ENCODE peak calls at places on chromosomes 11 and 22, in eight cellular contexts. P, D, B, L, K, U, N and R are unnamed samples.

GRCh38 chr11:2290351-2290841 is 11.3 kb downstream of the C11orf21 start:
- DNase-seq in P (no peak), D (no peak), B (no peak), L (no peak), K (no peak), U (no peak), N (no peak), R (no peak)

GRCh38 chr11:75668508-75669297 is at the start of gene MAP6:
- DNase-seq in P (no peak), D (peak), B (no peak), L (peak), K (peak), U (peak), N (no peak), R (peak)

GRCh38 chr11:1622076-1622475 is at the start of gene KRTAP5-4:
- DNase-seq in P (no peak), D (no peak), B (no peak), L (no peak), K (no peak), U (no peak), N (no peak), R (no peak)

GRCh38 chr11:47257518-47258316 is at the start of gene NR1H3:
- DNase-seq in P (peak), D (no peak), B (no peak), L (peak), K (no peak), U (peak), N (no peak), R (no peak)

GRCh38 chr11:91730071-91730470 is 494.5 kb upstream of the FAT3 start:
- DNase-seq in P (no peak), D (no peak), B (no peak), L (no peak), K (no peak), U (no peak), N (no peak), R (no peak)

GRCh38 chr22:44522526-44523170 is 24.6 kb upstream of the RTL6 start:
- DNase-seq in P (no peak), D (no peak), B (no peak), L (no peak), K (no peak), U (no peak), N (no peak), R (no peak)

GRCh38 chr11:35227551-35228341 is 88.8 kb downstream of the CD44 start:
- DNase-seq in P (no peak), D (no peak), B (peak), L (peak), K (no peak), U (no peak), N (no peak), R (no peak)

GRCh38 chr11:131899954-131900580 is 529.7 kb downstream of the NTM start:
- DNase-seq in P (no peak), D (no peak), B (no peak), L (no peak), K (no peak), U (peak), N (no peak), R (no peak)

GRCh38 chr11:75193271-75193670 is 42.4 kb downstream of the SLCO2B1 start:
- DNase-seq in P (no peak), D (no peak), B (no peak), L (no peak), K (no peak), U (no peak), N (no peak), R (no peak)

GRCh38 chr11:127381247-127381646 is 380.7 kb upstream of the KIRREL3 start:
- DNase-seq in P (no peak), D (no peak), B (no peak), L (no peak), K (no peak), U (no peak), N (no peak), R (no peak)

GRCh38 chr11:34600339-34601084 is 20.4 kb upstream of the EHF start:
- DNase-seq in P (no peak), D (no peak), B (no peak), L (peak), K (no peak), U (peak), N (no peak), R (no peak)

GRCh38 chr11:129346916-129347315 is 28.7 kb upstream of the BARX2 start:
- DNase-seq in P (no peak), D (no peak), B (no peak), L (peak), K (no peak), U (peak), N (no peak), R (no peak)

GRCh38 chr11:69368119-69368880 is 74.3 kb downstream of the MYEOV start:
- DNase-seq in P (no peak), D (no peak), B (no peak), L (no peak), K (no peak), U (no peak), N (no peak), R (no peak)

GRCh38 chr22:41596776-41597634 is 7.4 kb upstream of the PMM1 start:
- DNase-seq in P (no peak), D (no peak), B (no peak), L (peak), K (peak), U (peak), N (no peak), R (no peak)

GRCh38 chr22:20450551-20450906 is 12.9 kb upstream of the SCARF2 start:
- DNase-seq in P (no peak), D (no peak), B (no peak), L (no peak), K (no peak), U (no peak), N (no peak), R (no peak)

GRCh38 chr22:39994566-39995345 is at the start of gene FAM83F:
- DNase-seq in P (no peak), D (peak), B (no peak), L (no peak), K (no peak), U (no peak), N (no peak), R (no peak)

GRCh38 chr11:112280268-112281126 is 19.8 kb upstream of the PLET1 start:
- DNase-seq in P (peak), D (peak), B (peak), L (peak), K (peak), U (peak), N (peak), R (peak)

GRCh38 chr11:1825039-1825740 is 9.6 kb upstream of the SYT8 start:
- DNase-seq in P (no peak), D (no peak), B (no peak), L (no peak), K (no peak), U (no peak), N (no peak), R (no peak)

GRCh38 chr11:62456630-62457029 is 37.8 kb downstream of the SCGB1A1 start:
- DNase-seq in P (no peak), D (no peak), B (no peak), L (no peak), K (no peak), U (no peak), N (no peak), R (no peak)

GRCh38 chr11:1460396-1460795 is 26.2 kb downstream of the MOB2 start:
- DNase-seq in P (no peak), D (no peak), B (no peak), L (peak), K (no peak), U (no peak), N (no peak), R (peak)

GRCh38 chr11:132627981-132628380 is 904.3 kb downstream of the OPCML start:
- DNase-seq in P (no peak), D (no peak), B (no peak), L (no peak), K (no peak), U (no peak), N (no peak), R (no peak)